ENCODE peak calls at places on chromosomes 7 and 10, in six cellular contexts. One of them, this sample, is unnamed.

GRCh38 chr7:38105874-38106483 is 72.1 kb upstream of the STARD3NL start:
- DNase-seq in NCI-H1105 treated with DMSO at 0.1 percent for 48 hours: peak
- DNase-seq in NCI-H2171: peak
- DNase-seq in H7: peak
- DNase-seq in nephron progenitor cell: peak
- DNase-seq in choroid plexus epithelial cell: peak
- DNase-seq in this sample: no peak

GRCh38 chr10:132192991-132193670 is 6.4 kb downstream of the DPYSL4 start:
- DNase-seq in NCI-H1105 treated with DMSO at 0.1 percent for 48 hours: no peak
- DNase-seq in NCI-H2171: no peak
- DNase-seq in H7: no peak
- DNase-seq in nephron progenitor cell: no peak
- DNase-seq in choroid plexus epithelial cell: no peak
- DNase-seq in this sample: no peak

GRCh38 chr7:151177310-151177709 is 9.7 kb downstream of the ASB10 start:
- DNase-seq in NCI-H1105 treated with DMSO at 0.1 percent for 48 hours: no peak
- DNase-seq in NCI-H2171: no peak
- DNase-seq in H7: no peak
- DNase-seq in nephron progenitor cell: no peak
- DNase-seq in choroid plexus epithelial cell: no peak
- DNase-seq in this sample: no peak

GRCh38 chr7:54878339-54878738 is 119.3 kb upstream of the SEC61G start:
- DNase-seq in NCI-H1105 treated with DMSO at 0.1 percent for 48 hours: no peak
- DNase-seq in NCI-H2171: no peak
- DNase-seq in H7: no peak
- DNase-seq in nephron progenitor cell: no peak
- DNase-seq in choroid plexus epithelial cell: peak
- DNase-seq in this sample: no peak

GRCh38 chr7:50637725-50638643 is 72.8 kb upstream of the DDC start:
- DNase-seq in NCI-H1105 treated with DMSO at 0.1 percent for 48 hours: no peak
- DNase-seq in NCI-H2171: no peak
- DNase-seq in H7: no peak
- DNase-seq in nephron progenitor cell: no peak
- DNase-seq in choroid plexus epithelial cell: no peak
- DNase-seq in this sample: no peak

GRCh38 chr10:102422586-102423129 is 2.0 kb downstream of the FBXL15 start:
- DNase-seq in NCI-H1105 treated with DMSO at 0.1 percent for 48 hours: peak
- DNase-seq in NCI-H2171: no peak
- DNase-seq in H7: peak
- DNase-seq in nephron progenitor cell: peak
- DNase-seq in choroid plexus epithelial cell: peak
- DNase-seq in this sample: peak

GRCh38 chr10:78856421-78856820 is 212.3 kb upstream of the ZMIZ1 start:
- DNase-seq in NCI-H1105 treated with DMSO at 0.1 percent for 48 hours: no peak
- DNase-seq in NCI-H2171: no peak
- DNase-seq in H7: no peak
- DNase-seq in nephron progenitor cell: no peak
- DNase-seq in choroid plexus epithelial cell: no peak
- DNase-seq in this sample: no peak

GRCh38 chr10:70981171-70981836 is 92.9 kb upstream of the PCBD1 start:
- DNase-seq in NCI-H1105 treated with DMSO at 0.1 percent for 48 hours: no peak
- DNase-seq in NCI-H2171: no peak
- DNase-seq in H7: no peak
- DNase-seq in nephron progenitor cell: no peak
- DNase-seq in choroid plexus epithelial cell: no peak
- DNase-seq in this sample: no peak